ENCODE peak calls at places on chromosome 13, in seven cellular contexts. One of them, this sample, is unnamed.

GRCh38 chr13:40985596-40986327 is 33.4 kb downstream of the ELF1 start:
- DNase-seq in vagina: no peak
- DNase-seq in mammary epithelial cell: no peak
- DNase-seq in spleen: no peak
- DNase-seq in CD4-positive, alpha-beta T cell: no peak
- DNase-seq in PC-3: no peak
- DNase-seq in breast epithelium: no peak
- DNase-seq in this sample: no peak

GRCh38 chr13:105184221-105184620 is 1351.2 kb downstream of the EFNB2 start:
- DNase-seq in vagina: no peak
- DNase-seq in CD4-positive, alpha-beta T cell: no peak
- DNase-seq in spleen: no peak
- DNase-seq in breast epithelium: no peak
- DNase-seq in mammary epithelial cell: no peak
- DNase-seq in PC-3: no peak
- DNase-seq in this sample: no peak

GRCh38 chr13:41520699-41521630 is 63.6 kb downstream of the RGCC start:
- DNase-seq in CD4-positive, alpha-beta T cell: no peak
- DNase-seq in breast epithelium: no peak
- DNase-seq in spleen: no peak
- DNase-seq in mammary epithelial cell: no peak
- DNase-seq in vagina: no peak
- DNase-seq in PC-3: no peak
- DNase-seq in this sample: no peak

GRCh38 chr13:97015661-97016350 is 21.5 kb upstream of the OXGR1 start:
- DNase-seq in PC-3: no peak
- DNase-seq in spleen: no peak
- DNase-seq in CD4-positive, alpha-beta T cell: no peak
- DNase-seq in vagina: no peak
- DNase-seq in mammary epithelial cell: no peak
- DNase-seq in breast epithelium: no peak
- DNase-seq in this sample: no peak

GRCh38 chr13:24622481-24622880 is 57.7 kb upstream of the ATP12A start:
- DNase-seq in mammary epithelial cell: no peak
- DNase-seq in PC-3: no peak
- DNase-seq in CD4-positive, alpha-beta T cell: no peak
- DNase-seq in breast epithelium: no peak
- DNase-seq in spleen: no peak
- DNase-seq in vagina: no peak
- DNase-seq in this sample: no peak

GRCh38 chr13:32191452-32191998 is 123.6 kb downstream of the ZAR1L start:
- DNase-seq in mammary epithelial cell: no peak
- DNase-seq in vagina: no peak
- DNase-seq in PC-3: no peak
- DNase-seq in CD4-positive, alpha-beta T cell: no peak
- DNase-seq in breast epithelium: no peak
- DNase-seq in spleen: no peak
- DNase-seq in this sample: no peak

GRCh38 chr13:76707360-76707759 is 178.8 kb downstream of the KCTD12 start:
- DNase-seq in vagina: no peak
- DNase-seq in PC-3: no peak
- DNase-seq in spleen: no peak
- DNase-seq in breast epithelium: no peak
- DNase-seq in mammary epithelial cell: no peak
- DNase-seq in CD4-positive, alpha-beta T cell: no peak
- DNase-seq in this sample: no peak

GRCh38 chr13:45737571-45738002 is 35.5 kb downstream of the CBY2 start:
- DNase-seq in spleen: no peak
- DNase-seq in PC-3: no peak
- DNase-seq in mammary epithelial cell: no peak
- DNase-seq in vagina: no peak
- DNase-seq in CD4-positive, alpha-beta T cell: no peak
- DNase-seq in breast epithelium: no peak
- DNase-seq in this sample: no peak

GRCh38 chr13:27770809-27771208 is 21.5 kb upstream of the GSX1 start:
- DNase-seq in vagina: no peak
- DNase-seq in spleen: no peak
- DNase-seq in PC-3: peak
- DNase-seq in breast epithelium: no peak
- DNase-seq in CD4-positive, alpha-beta T cell: no peak
- DNase-seq in mammary epithelial cell: peak
- DNase-seq in this sample: peak

GRCh38 chr13:28659611-28659970 is 661 bp downstream of the POMP start:
- DNase-seq in mammary epithelial cell: peak
- DNase-seq in CD4-positive, alpha-beta T cell: no peak
- DNase-seq in spleen: no peak
- DNase-seq in vagina: no peak
- DNase-seq in PC-3: peak
- DNase-seq in breast epithelium: no peak
- DNase-seq in this sample: no peak

GRCh38 chr13:41352935-41353801 is 42.1 kb downstream of the NAA16 start:
- DNase-seq in vagina: no peak
- DNase-seq in breast epithelium: no peak
- DNase-seq in spleen: no peak
- DNase-seq in PC-3: peak
- DNase-seq in mammary epithelial cell: peak
- DNase-seq in CD4-positive, alpha-beta T cell: peak
- DNase-seq in this sample: peak

GRCh38 chr13:86906458-86906857 is 764.7 kb upstream of the SLITRK5 start:
- DNase-seq in spleen: no peak
- DNase-seq in vagina: no peak
- DNase-seq in mammary epithelial cell: no peak
- DNase-seq in PC-3: no peak
- DNase-seq in CD4-positive, alpha-beta T cell: no peak
- DNase-seq in breast epithelium: no peak
- DNase-seq in this sample: no peak

GRCh38 chr13:63088226-63088625 is 1672.6 kb upstream of the PCDH20 start:
- DNase-seq in PC-3: no peak
- DNase-seq in spleen: no peak
- DNase-seq in CD4-positive, alpha-beta T cell: no peak
- DNase-seq in vagina: no peak
- DNase-seq in breast epithelium: no peak
- DNase-seq in mammary epithelial cell: no peak
- DNase-seq in this sample: no peak

GRCh38 chr13:105441406-105441805 is 1094.1 kb downstream of the EFNB2 start:
- DNase-seq in mammary epithelial cell: peak
- DNase-seq in breast epithelium: no peak
- DNase-seq in PC-3: peak
- DNase-seq in spleen: no peak
- DNase-seq in CD4-positive, alpha-beta T cell: no peak
- DNase-seq in vagina: no peak
- DNase-seq in this sample: peak

GRCh38 chr13:113220877-113221276 is 11.5 kb downstream of the CUL4A start:
- DNase-seq in mammary epithelial cell: no peak
- DNase-seq in vagina: no peak
- DNase-seq in CD4-positive, alpha-beta T cell: peak
- DNase-seq in spleen: peak
- DNase-seq in breast epithelium: no peak
- DNase-seq in PC-3: no peak
- DNase-seq in this sample: no peak

GRCh38 chr13:90800082-90800746 is 547.3 kb upstream of the MIR17HG start:
- DNase-seq in breast epithelium: no peak
- DNase-seq in CD4-positive, alpha-beta T cell: no peak
- DNase-seq in vagina: no peak
- DNase-seq in PC-3: no peak
- DNase-seq in spleen: peak
- DNase-seq in mammary epithelial cell: no peak
- DNase-seq in this sample: no peak

GRCh38 chr13:21673592-21674270 is 2.9 kb downstream of the FGF9 start:
- DNase-seq in CD4-positive, alpha-beta T cell: peak
- DNase-seq in spleen: peak
- DNase-seq in PC-3: peak
- DNase-seq in breast epithelium: no peak
- DNase-seq in mammary epithelial cell: peak
- DNase-seq in vagina: no peak
- DNase-seq in this sample: no peak

GRCh38 chr13:91725646-91726045 is 327.2 kb downstream of the GPC5 start:
- DNase-seq in breast epithelium: no peak
- DNase-seq in mammary epithelial cell: no peak
- DNase-seq in PC-3: no peak
- DNase-seq in vagina: no peak
- DNase-seq in spleen: no peak
- DNase-seq in CD4-positive, alpha-beta T cell: no peak
- DNase-seq in this sample: no peak

GRCh38 chr13:98508280-98509074 is 68.4 kb downstream of the STK24 start:
- DNase-seq in vagina: no peak
- DNase-seq in breast epithelium: no peak
- DNase-seq in CD4-positive, alpha-beta T cell: no peak
- DNase-seq in spleen: no peak
- DNase-seq in PC-3: no peak
- DNase-seq in mammary epithelial cell: peak
- DNase-seq in this sample: no peak

GRCh38 chr13:41544824-41545707 is 87.7 kb downstream of the RGCC start:
- DNase-seq in PC-3: peak
- DNase-seq in spleen: no peak
- DNase-seq in CD4-positive, alpha-beta T cell: no peak
- DNase-seq in vagina: no peak
- DNase-seq in breast epithelium: no peak
- DNase-seq in mammary epithelial cell: peak
- DNase-seq in this sample: peak

GRCh38 chr13:113982296-113982661 is 8.4 kb upstream of the C13orf46 start:
- DNase-seq in mammary epithelial cell: no peak
- DNase-seq in breast epithelium: peak
- DNase-seq in vagina: no peak
- DNase-seq in CD4-positive, alpha-beta T cell: no peak
- DNase-seq in PC-3: no peak
- DNase-seq in spleen: peak
- DNase-seq in this sample: no peak

GRCh38 chr13:79485451-79485850 is 4.5 kb downstream of the NDFIP2 start:
- DNase-seq in breast epithelium: no peak
- DNase-seq in mammary epithelial cell: no peak
- DNase-seq in vagina: no peak
- DNase-seq in spleen: no peak
- DNase-seq in CD4-positive, alpha-beta T cell: no peak
- DNase-seq in PC-3: no peak
- DNase-seq in this sample: no peak
- H3K27ac ChIP-seq in breast epithelium: no peak
- H3K27ac ChIP-seq in mammary epithelial cell: peak
- H3K27ac ChIP-seq in vagina: no peak
- H3K27ac ChIP-seq in spleen: no peak
- H3K27ac ChIP-seq in CD4-positive, alpha-beta T cell: no peak
- H3K27ac ChIP-seq in PC-3: peak
- H3K27ac ChIP-seq in this sample: peak

GRCh38 chr13:102870677-102871415 is 25.0 kb downstream of the ERCC5 start:
- DNase-seq in mammary epithelial cell: peak
- DNase-seq in breast epithelium: no peak
- DNase-seq in vagina: no peak
- DNase-seq in CD4-positive, alpha-beta T cell: peak
- DNase-seq in spleen: peak
- DNase-seq in PC-3: peak
- DNase-seq in this sample: no peak
- H3K27ac ChIP-seq in mammary epithelial cell: no peak
- H3K27ac ChIP-seq in breast epithelium: peak
- H3K27ac ChIP-seq in vagina: no peak
- H3K27ac ChIP-seq in CD4-positive, alpha-beta T cell: no peak
- H3K27ac ChIP-seq in spleen: no peak
- H3K27ac ChIP-seq in PC-3: no peak
- H3K27ac ChIP-seq in this sample: no peak

GRCh38 chr13:110436276-110436675 is 125.2 kb downstream of the RAB20 start:
- DNase-seq in spleen: no peak
- DNase-seq in vagina: no peak
- DNase-seq in mammary epithelial cell: no peak
- DNase-seq in breast epithelium: no peak
- DNase-seq in PC-3: no peak
- DNase-seq in CD4-positive, alpha-beta T cell: no peak
- DNase-seq in this sample: no peak

GRCh38 chr13:110440946-110441731 is 120.4 kb downstream of the RAB20 start:
- DNase-seq in breast epithelium: no peak
- DNase-seq in spleen: no peak
- DNase-seq in PC-3: no peak
- DNase-seq in mammary epithelial cell: no peak
- DNase-seq in CD4-positive, alpha-beta T cell: no peak
- DNase-seq in vagina: no peak
- DNase-seq in this sample: no peak

GRCh38 chr13:110438211-110438610 is 123.3 kb downstream of the RAB20 start:
- DNase-seq in breast epithelium: no peak
- DNase-seq in PC-3: no peak
- DNase-seq in CD4-positive, alpha-beta T cell: no peak
- DNase-seq in mammary epithelial cell: no peak
- DNase-seq in vagina: no peak
- DNase-seq in spleen: no peak
- DNase-seq in this sample: no peak

GRCh38 chr13:110436786-110437370 is 124.6 kb downstream of the RAB20 start:
- DNase-seq in mammary epithelial cell: no peak
- DNase-seq in breast epithelium: no peak
- DNase-seq in spleen: no peak
- DNase-seq in CD4-positive, alpha-beta T cell: no peak
- DNase-seq in vagina: no peak
- DNase-seq in PC-3: no peak
- DNase-seq in this sample: no peak

DNA sequence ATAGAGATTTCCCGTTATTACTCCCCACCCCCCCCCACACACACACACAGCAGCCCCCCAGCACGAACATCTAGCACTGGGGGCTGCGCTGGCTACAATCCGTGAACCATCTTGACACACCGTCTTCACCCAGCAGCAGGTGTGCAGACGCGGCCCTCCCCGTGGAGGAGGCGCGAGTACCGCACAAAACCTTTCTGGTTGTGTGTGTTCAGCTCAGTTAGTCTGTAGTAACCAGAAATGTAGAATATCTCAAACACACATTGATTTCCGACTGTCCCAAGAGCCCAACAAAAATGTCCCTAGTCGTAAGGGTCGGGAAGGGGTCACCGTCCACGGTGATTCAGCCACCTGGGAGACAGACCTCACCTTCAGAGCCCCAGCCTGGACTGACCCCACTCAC is 122.7 kb downstream of the RAB20 start:
- DNase-seq in PC-3: no peak
- DNase-seq in breast epithelium: no peak
- DNase-seq in CD4-positive, alpha-beta T cell: no peak
- DNase-seq in spleen: no peak
- DNase-seq in mammary epithelial cell: no peak
- DNase-seq in vagina: no peak
- DNase-seq in this sample: no peak
- H3K27ac ChIP-seq in PC-3: no peak
- H3K27ac ChIP-seq in breast epithelium: no peak
- H3K27ac ChIP-seq in CD4-positive, alpha-beta T cell: no peak
- H3K27ac ChIP-seq in spleen: no peak
- H3K27ac ChIP-seq in mammary epithelial cell: no peak
- H3K27ac ChIP-seq in vagina: no peak
- H3K27ac ChIP-seq in this sample: no peak

GRCh38 chr13:43786472-43786765 is 353 bp downstream of the ENOX1 start:
- DNase-seq in breast epithelium: no peak
- DNase-seq in PC-3: no peak
- DNase-seq in vagina: no peak
- DNase-seq in spleen: no peak
- DNase-seq in mammary epithelial cell: no peak
- DNase-seq in CD4-positive, alpha-beta T cell: no peak
- DNase-seq in this sample: no peak

GRCh38 chr13:43787518-43787891 is 733 bp upstream of the ENOX1 start:
- DNase-seq in breast epithelium: no peak
- DNase-seq in PC-3: peak
- DNase-seq in spleen: no peak
- DNase-seq in mammary epithelial cell: no peak
- DNase-seq in vagina: no peak
- DNase-seq in CD4-positive, alpha-beta T cell: no peak
- DNase-seq in this sample: no peak

GRCh38 chr13:43787998-43788397 is 1.2 kb upstream of the ENOX1 start:
- DNase-seq in breast epithelium: no peak
- DNase-seq in CD4-positive, alpha-beta T cell: no peak
- DNase-seq in mammary epithelial cell: no peak
- DNase-seq in PC-3: peak
- DNase-seq in vagina: no peak
- DNase-seq in spleen: no peak
- DNase-seq in this sample: no peak

GRCh38 chr13:43785681-43786471 is 896 bp downstream of the ENOX1 start:
- DNase-seq in CD4-positive, alpha-beta T cell: no peak
- DNase-seq in spleen: peak
- DNase-seq in mammary epithelial cell: peak
- DNase-seq in vagina: no peak
- DNase-seq in PC-3: peak
- DNase-seq in breast epithelium: peak
- DNase-seq in this sample: no peak

GRCh38 chr13:43786766-43787517 is at the start of gene ENOX1:
- DNase-seq in breast epithelium: no peak
- DNase-seq in PC-3: peak
- DNase-seq in vagina: no peak
- DNase-seq in mammary epithelial cell: peak
- DNase-seq in CD4-positive, alpha-beta T cell: no peak
- DNase-seq in spleen: peak
- DNase-seq in this sample: no peak
- H3K27ac ChIP-seq in breast epithelium: peak
- H3K27ac ChIP-seq in PC-3: no peak
- H3K27ac ChIP-seq in vagina: peak
- H3K27ac ChIP-seq in mammary epithelial cell: peak
- H3K27ac ChIP-seq in CD4-positive, alpha-beta T cell: no peak
- H3K27ac ChIP-seq in spleen: no peak
- H3K27ac ChIP-seq in this sample: no peak

This sample was measured in epithelial cell of prostate.